ENCODE peak calls at places on chromosome 11, in five cellular contexts. Q is activated gamma-delta T cell treated with anti-CD3 and anti-CD28 coated beads, Interleukin-2, amount 50 U/mL, for 16 hours; D is kidney epithelial cell; G is posterior cingulate gyrus; U is astrocyte of the spinal cord. L is an unnamed sample.

GRCh38 chr11:2833938-2834892 is 51.4 kb downstream of the CDKN1C start:
- DNase-seq in Q (no peak), U (no peak), D (no peak), G (no peak), L (no peak)

GRCh38 chr11:58395581-58395980 is 11.1 kb downstream of the OR5B3 start:
- DNase-seq in Q (no peak), G (no peak), U (no peak), D (no peak), L (peak)

GRCh38 chr11:77322926-77323590 is 21.6 kb upstream of the GDPD4 start:
- DNase-seq in Q (no peak), G (no peak), D (no peak), U (peak), L (no peak)

GRCh38 chr11:32152821-32153220 is 61.9 kb downstream of the RCN1 start:
- DNase-seq in Q (no peak), D (no peak), U (no peak), G (no peak), L (no peak)

GRCh38 chr11:29166306-29166705 is 850.5 kb downstream of the KCNA4 start:
- DNase-seq in D (no peak), Q (no peak), U (no peak), G (no peak), L (no peak)

GRCh38 chr11:70536051-70536877 is 137.9 kb downstream of the CTTN start:
- DNase-seq in Q (no peak), D (no peak), U (no peak), G (no peak), L (no peak)

GRCh38 chr11:83793332-83793731 is 507.2 kb upstream of the CCDC90B start:
- DNase-seq in U (no peak), G (no peak), D (no peak), Q (no peak), L (no peak)

GRCh38 chr11:86698634-86699033 is 26.2 kb upstream of the ME3 start:
- DNase-seq in D (no peak), G (no peak), U (peak), Q (no peak), L (no peak)

GRCh38 chr11:11969380-11970215 is 38.8 kb downstream of the DKK3 start:
- DNase-seq in Q (no peak), G (peak), U (no peak), D (no peak), L (no peak)

GRCh38 chr11:76445122-76446084 is 585 bp downstream of the EMSY start:
- DNase-seq in D (peak), G (peak), Q (peak), U (peak), L (peak)

GRCh38 chr11:11510939-11511338 is 110.9 kb downstream of the GALNT18 start:
- DNase-seq in Q (no peak), D (peak), U (peak), G (no peak), L (no peak)

GRCh38 chr11:94706211-94706610 is 61.9 kb upstream of the AMOTL1 start:
- DNase-seq in D (peak), Q (no peak), G (no peak), U (peak), L (no peak)

GRCh38 chr11:124657922-124658321 is 15.6 kb downstream of the SIAE start:
- DNase-seq in D (no peak), Q (no peak), G (no peak), U (no peak), L (no peak)